ENCODE peak calls at places on chromosomes 13 and 19, in five cellular contexts. U is heart left ventricle, X is cardiac muscle cell, P is tibial artery, L is tibial nerve. Y is an unnamed sample.

GRCh38 chr13:28012383-28012782 is 23.9 kb upstream of the URAD start:
- DNase-seq in X (no peak), U (no peak), L (no peak), P (no peak), Y (no peak)

GRCh38 chr13:45674908-45675307 is 27.2 kb upstream of the CBY2 start:
- DNase-seq in X (peak), P (no peak), L (no peak), U (no peak), Y (no peak)

GRCh38 chr13:104525467-104525866 is 1459.2 kb upstream of the SLC10A2 start:
- DNase-seq in U (no peak), P (no peak), X (no peak), L (no peak), Y (no peak)

GRCh38 chr13:48531416-48532145 is 1.3 kb downstream of the RCBTB2 start:
- DNase-seq in U (no peak), L (no peak), X (no peak), P (no peak), Y (no peak)

GRCh38 chr13:109500146-109500773 is 286.1 kb downstream of the IRS2 start:
- DNase-seq in L (no peak), X (peak), P (no peak), U (no peak), Y (no peak)

GRCh38 chr19:37654525-37654832 is 786 bp downstream of the ZFP30 start:
- DNase-seq in U (no peak), L (no peak), P (no peak), X (peak), Y (no peak)

GRCh38 chr13:46531953-46532352 is 21.0 kb upstream of the LRCH1 start:
- DNase-seq in X (no peak), U (no peak), P (no peak), L (no peak), Y (no peak)

GRCh38 chr19:5826531-5827341 is 12.8 kb downstream of the FUT6 start:
- DNase-seq in U (peak), L (no peak), X (peak), P (no peak), Y (peak)

GRCh38 chr19:55684946-55685681 is 10.1 kb downstream of the EPN1 start:
- DNase-seq in L (no peak), U (no peak), P (no peak), X (no peak), Y (no peak)

GRCh38 chr13:29436291-29436690 is 159.2 kb downstream of the SLC7A1 start:
- DNase-seq in U (no peak), X (peak), P (no peak), L (no peak), Y (no peak)

GRCh38 chr13:45492538-45492937 is 27.8 kb downstream of the COG3 start:
- DNase-seq in L (no peak), U (no peak), P (no peak), X (peak), Y (no peak)

GRCh38 chr19:40610396-40611064 is 9.4 kb downstream of the LTBP4 start:
- DNase-seq in L (no peak), U (peak), P (peak), X (no peak), Y (peak)

GRCh38 chr13:48562296-48563066 is 29.6 kb upstream of the RCBTB2 start:
- DNase-seq in P (no peak), U (no peak), X (no peak), L (no peak), Y (no peak)

GRCh38 chr19:9909251-9909650 is 27.1 kb downstream of the OLFM2 start:
- DNase-seq in P (no peak), L (no peak), U (no peak), X (no peak), Y (no peak)

GRCh38 chr13:52446265-52446664 is 4.2 kb downstream of the VPS36 start:
- DNase-seq in U (no peak), X (peak), L (no peak), P (no peak), Y (no peak)

GRCh38 chr13:79631260-79631659 is 150.3 kb downstream of the NDFIP2 start:
- DNase-seq in P (no peak), U (peak), X (peak), L (no peak), Y (no peak)

GRCh38 chr13:112793545-112794445 is 104.0 kb downstream of the ATP11A start:
- DNase-seq in U (no peak), L (no peak), X (no peak), P (no peak), Y (no peak)

GRCh38 chr13:84651288-84651687 is 769.0 kb upstream of the SLITRK1 start:
- DNase-seq in P (no peak), X (peak), L (no peak), U (peak), Y (no peak)

GRCh38 chr13:52852444-52852843 is 4.0 kb upstream of the PCDH8 start:
- DNase-seq in X (no peak), U (no peak), L (no peak), P (no peak), Y (no peak)

GRCh38 chr19:28999733-29000433 is 213.1 kb downstream of the UQCRFS1 start:
- DNase-seq in P (peak), L (no peak), U (no peak), X (no peak), Y (peak)

GRCh38 chr13:94658926-94659649 is 53.3 kb downstream of the SOX21 start:
- DNase-seq in U (no peak), X (no peak), L (no peak), P (no peak), Y (no peak)

GRCh38 chr13:98068511-98068910 is 74.4 kb upstream of the FARP1 start:
- DNase-seq in P (no peak), U (no peak), L (no peak), X (no peak), Y (no peak)

GRCh38 chr13:103883698-103884097 is 817.5 kb upstream of the SLC10A2 start:
- DNase-seq in X (peak), P (no peak), L (no peak), U (no peak), Y (no peak)

GRCh38 chr13:51222510-51223283 is 499 bp downstream of the FAM124A start:
- DNase-seq in L (peak), X (no peak), U (no peak), P (no peak), Y (no peak)

GRCh38 chr13:113589961-113590339 is 5.4 kb downstream of the TFDP1 start:
- DNase-seq in X (no peak), U (no peak), L (no peak), P (no peak), Y (peak)

GRCh38 chr13:91133941-91134772 is 213.3 kb upstream of the MIR17HG start:
- DNase-seq in U (peak), P (no peak), L (peak), X (peak), Y (no peak)

GRCh38 chr19:57473646-57474045 is 3.7 kb downstream of the ZNF772 start:
- DNase-seq in P (no peak), L (no peak), X (peak), U (no peak), Y (no peak)

GRCh38 chr19:57477191-57478008 is at the start of gene ZNF772:
- DNase-seq in X (peak), P (peak), L (peak), U (peak), Y (peak)
- H3K27ac ChIP-seq in X (peak), P (peak), L (peak), U (peak), Y (peak)

GRCh38 chr19:35327642-35328041 is 1.3 kb upstream of the CD22 start:
- DNase-seq in X (no peak), U (no peak), L (no peak), P (no peak), Y (no peak)
- TF ChIP-seq CTCF in X (peak), U (no peak), L (no peak), P (no peak), Y (no peak)

DNA sequence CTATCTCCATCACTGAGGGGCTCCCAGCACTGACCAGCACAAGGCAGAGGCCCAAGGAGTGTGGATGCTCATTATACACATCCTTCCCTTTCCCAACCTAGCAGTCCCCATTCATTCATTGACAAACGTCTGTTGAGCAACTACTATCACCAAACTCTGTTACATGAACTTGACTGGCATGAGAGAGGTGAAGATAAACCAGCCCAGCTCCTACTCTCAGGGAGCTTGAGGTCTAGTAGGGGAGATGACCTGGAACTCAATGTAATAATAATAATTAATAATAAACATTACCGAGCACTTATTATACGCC is 8.9 kb upstream of the CEACAM16 start:
- DNase-seq in L (no peak), X (no peak), P (no peak), U (no peak), Y (no peak)
- H3K27ac ChIP-seq in L (no peak), X (no peak), P (no peak), U (no peak), Y (peak)

GRCh38 chr19:38949580-38950367 is 19.0 kb downstream of the MRPS12 start:
- DNase-seq in X (peak), L (peak), U (peak), P (peak), Y (peak)

GRCh38 chr19:38951187-38951586 is 20.4 kb downstream of the MRPS12 start:
- DNase-seq in P (no peak), X (no peak), L (no peak), U (no peak), Y (no peak)

GRCh38 chr19:38956264-38956663 is 19.3 kb downstream of the FBXO17 start:
- DNase-seq in X (no peak), U (no peak), L (no peak), P (no peak), Y (no peak)

GRCh38 chr19:38953677-38954076 is 21.9 kb downstream of the FBXO17 start:
- DNase-seq in L (no peak), P (no peak), X (no peak), U (no peak), Y (no peak)

DNA sequence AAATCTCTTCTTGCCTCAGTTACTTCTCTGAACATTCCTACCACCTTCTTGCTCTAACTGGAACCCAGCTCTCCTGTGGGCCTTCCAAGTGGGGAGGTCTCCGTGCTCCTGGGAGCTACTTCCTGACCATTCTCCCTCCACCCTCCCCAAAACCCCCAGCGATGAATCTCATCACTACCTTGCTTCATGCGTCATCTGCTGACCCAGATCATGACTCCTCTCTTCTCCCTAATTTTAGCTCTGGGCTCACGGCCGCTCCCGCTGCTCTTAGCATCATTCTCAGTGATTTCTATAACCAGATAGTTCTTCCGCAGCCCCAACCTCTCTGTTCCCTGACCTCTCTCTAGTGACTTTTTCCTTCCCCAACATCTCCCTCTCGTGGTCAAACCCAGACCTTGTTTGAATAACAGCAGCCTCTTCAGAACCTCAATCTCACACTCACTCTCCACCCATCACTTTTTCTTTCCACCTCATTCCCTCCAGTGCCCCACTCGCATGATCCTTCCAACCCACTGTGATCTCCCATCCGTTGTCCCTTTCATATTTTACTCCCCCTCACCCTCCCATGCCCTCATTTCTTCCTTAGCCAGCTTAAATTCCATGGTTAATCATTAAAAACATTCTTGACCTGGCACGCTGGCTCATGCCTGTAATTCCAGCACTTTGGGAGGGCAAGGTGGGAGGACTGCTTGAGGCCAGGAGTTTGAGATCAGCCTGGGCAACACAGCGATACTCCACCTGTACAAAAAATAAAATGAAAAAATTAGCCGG is 21.8 kb downstream of the MRPS12 start:
- DNase-seq in P (no peak), U (no peak), L (no peak), X (peak), Y (no peak)
- TF ChIP-seq CTCF in P (no peak), U (no peak), L (peak), X (peak), Y (peak)